ENCODE peak calls at places on chromosomes 1 and 21, in four cellular contexts. K, V, P and J are unnamed samples.

GRCh38 chr21:20646431-20646830 is 351.8 kb upstream of the NCAM2 start:
- DNase-seq in P (no peak), V (no peak), K (no peak), J (no peak)

GRCh38 chr1:64962447-64962846 is 3.9 kb downstream of the JAK1 start:
- DNase-seq in P (no peak), V (no peak), K (no peak), J (no peak)

GRCh38 chr1:89615676-89616598 is 17.0 kb upstream of the LRRC8C start:
- DNase-seq in P (no peak), V (no peak), K (peak), J (no peak)

GRCh38 chr1:17460265-17460664 is 20.8 kb upstream of the RCC2 start:
- DNase-seq in P (no peak), K (no peak), V (no peak), J (no peak)

GRCh38 chr1:247111636-247112478 is 7.7 kb upstream of the ZNF669 start:
- DNase-seq in V (peak), P (no peak), K (no peak), J (no peak)

GRCh38 chr1:1603671-1604373 is 3.9 kb upstream of the FNDC10 start:
- DNase-seq in K (no peak), P (no peak), V (no peak), J (no peak)

GRCh38 chr1:168603501-168604107 is 27.2 kb downstream of the XCL1 start:
- DNase-seq in P (peak), K (peak), V (peak), J (peak)

GRCh38 chr1:212260557-212261342 is 24.5 kb upstream of the PPP2R5A start:
- DNase-seq in P (no peak), K (peak), V (no peak), J (no peak)

GRCh38 chr1:119112791-119113190 is 27.7 kb downstream of the WARS2 start:
- DNase-seq in V (no peak), K (no peak), P (no peak), J (no peak)

GRCh38 chr1:114335273-114335672 is 175.7 kb downstream of the TRIM33 start:
- DNase-seq in P (no peak), V (no peak), K (no peak), J (no peak)

GRCh38 chr1:212620293-212620692 is 11.7 kb downstream of the ATF3 start:
- DNase-seq in V (no peak), P (no peak), K (no peak), J (no peak)

GRCh38 chr1:162954824-162955223 is 93.8 kb upstream of the CCDC190 start:
- DNase-seq in K (no peak), P (no peak), V (no peak), J (no peak)

GRCh38 chr21:45537746-45538291 is 4.4 kb downstream of the SLC19A1 start:
- DNase-seq in P (no peak), V (no peak), K (no peak), J (no peak)

GRCh38 chr1:19074361-19074901 is 118.0 kb upstream of the IFFO2 start:
- DNase-seq in K (no peak), P (no peak), V (no peak), J (peak)

GRCh38 chr21:32412998-32413504 is 545 bp downstream of the EVA1C start:
- DNase-seq in P (no peak), K (no peak), V (no peak), J (no peak)

GRCh38 chr1:151235235-151235634 is 19.3 kb upstream of the PSMD4 start:
- DNase-seq in V (no peak), P (no peak), K (no peak), J (no peak)

GRCh38 chr1:58779837-58780585 is 3.8 kb downstream of the JUN start:
- DNase-seq in P (no peak), V (no peak), K (no peak), J (no peak)

GRCh38 chr1:220808501-220809186 is 21.9 kb downstream of the MTARC1 start:
- DNase-seq in P (no peak), K (no peak), V (no peak), J (no peak)

GRCh38 chr1:92080128-92080985 is at the start of gene BTBD8:
- DNase-seq in V (peak), K (peak), P (peak), J (peak)

GRCh38 chr1:194338241-194338948 is 1152.0 kb upstream of the B3GALT2 start:
- DNase-seq in K (no peak), V (no peak), P (no peak), J (no peak)

GRCh38 chr1:226649780-226650179 is 89.3 kb downstream of the ITPKB start:
- DNase-seq in P (no peak), V (no peak), K (no peak), J (no peak)

GRCh38 chr1:11320153-11320936 is 47.3 kb downstream of the UBIAD1 start:
- DNase-seq in V (peak), K (no peak), P (no peak), J (no peak)

GRCh38 chr1:57258616-57259330 is 165.1 kb downstream of the DAB1 start:
- DNase-seq in P (no peak), K (no peak), V (no peak), J (no peak)

GRCh38 chr1:67688526-67689219 is 3.7 kb downstream of the GADD45A start:
- DNase-seq in P (no peak), K (no peak), V (no peak), J (peak)

GRCh38 chr1:106721779-106722178 is 334.7 kb upstream of the PRMT6 start:
- DNase-seq in P (no peak), V (no peak), K (no peak), J (no peak)

GRCh38 chr1:30414851-30415165 is 308.6 kb downstream of the MATN1 start:
- DNase-seq in P (no peak), V (no peak), K (no peak), J (no peak)

GRCh38 chr1:203170625-203171330 is 4.8 kb downstream of the MYBPH start:
- DNase-seq in K (no peak), V (no peak), P (no peak), J (no peak)

GRCh38 chr1:28282426-28283407 is 23.4 kb downstream of the SESN2 start:
- DNase-seq in V (no peak), K (no peak), P (no peak), J (peak)

GRCh38 chr21:32312976-32313375 is 14.3 kb downstream of the MRAP start:
- DNase-seq in K (no peak), P (no peak), V (no peak), J (no peak)

DNA sequence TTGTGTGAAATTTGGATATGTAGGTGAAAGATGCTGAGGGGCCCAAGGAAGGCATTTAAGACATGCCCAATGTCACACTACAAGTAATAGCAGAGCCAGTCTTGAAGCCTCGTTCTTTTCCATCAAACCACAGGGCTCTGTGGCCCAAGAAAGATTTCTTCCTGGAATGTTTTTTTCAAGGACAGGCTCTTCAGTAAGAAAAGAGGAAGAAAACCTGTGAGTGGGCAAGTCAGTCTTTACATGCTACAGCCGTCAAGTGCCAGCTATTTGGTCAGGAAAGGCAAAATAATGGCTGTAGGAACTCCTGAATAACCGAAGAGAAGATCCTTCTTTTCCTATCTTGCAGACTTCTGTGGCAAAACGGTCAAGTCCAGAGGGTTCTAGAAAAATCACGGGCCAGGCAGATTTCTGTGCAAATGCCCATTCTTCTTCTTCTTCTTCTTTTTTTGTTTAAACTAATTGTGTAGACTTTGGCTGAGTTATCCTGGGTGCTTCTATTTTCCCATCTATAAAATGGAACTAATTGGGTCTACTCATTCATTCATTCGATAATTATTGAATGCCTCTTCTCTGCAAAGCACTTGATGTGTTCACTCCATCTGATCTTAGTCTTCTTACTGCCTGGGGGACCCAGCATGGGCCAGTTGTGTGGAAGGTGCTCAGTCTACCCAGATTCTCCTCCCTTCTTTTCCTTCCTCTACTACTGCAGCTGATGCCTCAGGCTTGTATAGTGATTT is 1.9 kb upstream of the ID3 start:
- DNase-seq in V (no peak), K (no peak), P (no peak), J (no peak)
- H3K4me3 ChIP-seq in V (no peak), K (no peak), P (no peak), J (no peak)

DNA sequence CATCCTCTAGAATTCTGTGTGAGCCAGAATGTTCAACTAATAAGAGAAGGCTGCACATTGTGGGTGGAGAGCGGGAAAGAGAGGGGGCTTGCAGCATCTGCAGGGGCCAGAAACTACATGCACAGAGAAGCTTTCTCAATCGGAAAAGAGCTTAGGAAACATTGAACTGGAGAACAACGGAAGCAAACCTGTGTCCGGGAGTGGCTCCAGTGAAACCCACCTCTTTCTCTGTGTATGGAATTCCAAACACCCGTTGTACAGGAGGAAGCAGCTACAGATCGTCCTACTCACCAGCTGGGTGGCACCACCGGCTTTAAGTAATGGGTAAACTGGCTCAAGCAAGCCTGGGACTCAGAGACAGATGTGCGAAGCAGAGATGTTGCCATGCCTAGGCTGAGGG is 14.0 kb upstream of the CSF1 start:
- DNase-seq in V (no peak), K (no peak), P (no peak), J (no peak)
- TF ChIP-seq REST in V (no peak), K (no peak), P (no peak), J (no peak)

GRCh38 chr1:197919523-197920301 is 2.5 kb downstream of the LHX9 start:
- DNase-seq in P (no peak), K (no peak), V (no peak), J (no peak)

GRCh38 chr1:197918815-197919522 is 1.8 kb downstream of the LHX9 start:
- DNase-seq in P (no peak), V (no peak), K (no peak), J (no peak)

GRCh38 chr1:197915797-197916686 is 1.1 kb upstream of the LHX9 start:
- DNase-seq in P (no peak), V (peak), K (peak), J (no peak)

GRCh38 chr1:197917813-197918646 is 858 bp downstream of the LHX9 start:
- DNase-seq in V (no peak), K (no peak), P (no peak), J (no peak)

DNA sequence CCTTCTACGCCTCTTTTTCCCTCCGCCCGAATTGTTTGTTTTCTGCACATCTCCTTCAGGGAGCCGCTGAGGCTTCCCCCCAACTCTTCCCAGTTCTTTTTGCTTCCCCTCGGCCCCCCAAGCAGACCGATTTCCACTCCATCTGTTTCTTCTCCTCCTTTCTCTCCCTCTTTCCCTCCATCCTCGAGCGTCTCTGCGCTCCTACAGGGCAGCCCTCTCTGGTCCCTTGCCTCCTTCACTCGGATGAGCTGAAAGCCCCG is 311 bp downstream of the LHX9 start:
- DNase-seq in P (no peak), K (no peak), V (no peak), J (no peak)
- H3K4me3 ChIP-seq in P (no peak), K (no peak), V (peak), J (peak)

GRCh38 chr1:40162791-40163441 is 1.7 kb downstream of the RLF start:
- DNase-seq in V (no peak), P (no peak), K (no peak), J (no peak)
- TF ChIP-seq REST in V (no peak), P (no peak), K (no peak), J (no peak)

GRCh38 chr1:164772635-164773034 is 213.7 kb downstream of the PBX1 start:
- DNase-seq in P (no peak), V (peak), K (peak), J (no peak)

GRCh38 chr1:164771568-164772350 is 212.8 kb downstream of the PBX1 start:
- DNase-seq in V (no peak), P (no peak), K (no peak), J (no peak)

GRCh38 chr1:164769504-164770148 is 210.6 kb downstream of the PBX1 start:
- DNase-seq in K (no peak), P (no peak), V (no peak), J (no peak)

GRCh38 chr1:164770149-164770529 is 211.2 kb downstream of the PBX1 start:
- DNase-seq in V (no peak), K (no peak), P (no peak), J (no peak)

GRCh38 chr1:164771001-164771550 is 212.1 kb downstream of the PBX1 start:
- DNase-seq in K (no peak), V (no peak), P (no peak), J (no peak)
- H3K4me3 ChIP-seq in K (no peak), V (no peak), P (no peak), J (no peak)

GRCh38 chr1:34178072-34178471 is 1.4 kb downstream of the C1orf94 start:
- DNase-seq in V (no peak), P (no peak), K (no peak), J (no peak)
- TF ChIP-seq REST in V (peak), P (no peak), K (no peak), J (peak)

GRCh38 chr1:210771131-210771530 is 362.8 kb downstream of the KCNH1 start:
- DNase-seq in V (no peak), K (no peak), P (no peak), J (peak)
- H3K4me3 ChIP-seq in V (no peak), K (no peak), P (no peak), J (no peak)